ENCODE peak calls at places on chromosomes 2 and 18, in eight cellular contexts. One of them, this sample, is unnamed.

GRCh38 chr2:203718087-203718486 is 11.6 kb downstream of the CD28 start:
- DNase-seq in esophagus squamous epithelium: no peak
- DNase-seq in kidney: no peak
- DNase-seq in AG04450: no peak
- DNase-seq in WERI-Rb-1: no peak
- DNase-seq in GM12878: peak; percentile 36
- DNase-seq in adrenal gland: no peak
- DNase-seq in H1: no peak
- DNase-seq in this sample: no peak

GRCh38 chr2:1162768-1163584 is 212.3 kb downstream of the SNTG2 start:
- DNase-seq in GM12878: no peak
- DNase-seq in AG04450: no peak
- DNase-seq in esophagus squamous epithelium: no peak
- DNase-seq in H1: no peak
- DNase-seq in adrenal gland: no peak
- DNase-seq in kidney: no peak
- DNase-seq in WERI-Rb-1: no peak
- DNase-seq in this sample: no peak

GRCh38 chr2:49686291-49686690 is 532.0 kb upstream of the FSHR start:
- DNase-seq in adrenal gland: no peak
- DNase-seq in esophagus squamous epithelium: no peak
- DNase-seq in WERI-Rb-1: no peak
- DNase-seq in GM12878: no peak
- DNase-seq in H1: no peak
- DNase-seq in kidney: no peak
- DNase-seq in AG04450: no peak
- DNase-seq in this sample: no peak

GRCh38 chr2:238380785-238381184 is 45.9 kb upstream of the ASB1 start:
- DNase-seq in GM12878: no peak
- DNase-seq in AG04450: peak; percentile 13
- DNase-seq in WERI-Rb-1: no peak
- DNase-seq in esophagus squamous epithelium: no peak
- DNase-seq in H1: no peak
- DNase-seq in kidney: no peak
- DNase-seq in adrenal gland: no peak
- DNase-seq in this sample: no peak

GRCh38 chr2:41879367-41879871 is 168.4 kb upstream of the PKDCC start:
- DNase-seq in esophagus squamous epithelium: no peak
- DNase-seq in AG04450: no peak
- DNase-seq in GM12878: no peak
- DNase-seq in H1: no peak
- DNase-seq in WERI-Rb-1: no peak
- DNase-seq in kidney: no peak
- DNase-seq in adrenal gland: no peak
- DNase-seq in this sample: no peak

GRCh38 chr2:54513364-54513715 is 57.2 kb downstream of the SPTBN1 start:
- DNase-seq in WERI-Rb-1: no peak
- DNase-seq in kidney: no peak
- DNase-seq in GM12878: no peak
- DNase-seq in AG04450: no peak
- DNase-seq in esophagus squamous epithelium: no peak
- DNase-seq in H1: no peak
- DNase-seq in adrenal gland: no peak
- DNase-seq in this sample: no peak

GRCh38 chr2:119691651-119692245 is 12.7 kb downstream of the TMEM177 start:
- DNase-seq in GM12878: no peak
- DNase-seq in esophagus squamous epithelium: no peak
- DNase-seq in WERI-Rb-1: peak; percentile 51
- DNase-seq in H1: no peak
- DNase-seq in AG04450: no peak
- DNase-seq in kidney: no peak
- DNase-seq in adrenal gland: no peak
- DNase-seq in this sample: no peak

GRCh38 chr2:238225911-238226697 is 13.7 kb downstream of the HES6 start:
- DNase-seq in adrenal gland: no peak
- DNase-seq in GM12878: no peak
- DNase-seq in WERI-Rb-1: no peak
- DNase-seq in esophagus squamous epithelium: no peak
- DNase-seq in kidney: peak; percentile 68
- DNase-seq in AG04450: no peak
- DNase-seq in H1: no peak
- DNase-seq in this sample: peak; percentile 52

GRCh38 chr2:29376541-29376940 is 261.3 kb downstream of the CLIP4 start:
- DNase-seq in adrenal gland: no peak
- DNase-seq in AG04450: no peak
- DNase-seq in kidney: no peak
- DNase-seq in esophagus squamous epithelium: no peak
- DNase-seq in GM12878: no peak
- DNase-seq in H1: no peak
- DNase-seq in WERI-Rb-1: no peak
- DNase-seq in this sample: no peak

GRCh38 chr2:54416166-54416798 is 39.8 kb upstream of the SPTBN1 start:
- DNase-seq in H1: no peak
- DNase-seq in kidney: peak; percentile 53
- DNase-seq in WERI-Rb-1: no peak
- DNase-seq in GM12878: no peak
- DNase-seq in adrenal gland: no peak
- DNase-seq in AG04450: no peak
- DNase-seq in esophagus squamous epithelium: no peak
- DNase-seq in this sample: no peak

GRCh38 chr2:73295751-73296400 is 2.5 kb upstream of the EGR4 start:
- DNase-seq in AG04450: no peak
- DNase-seq in kidney: no peak
- DNase-seq in GM12878: no peak
- DNase-seq in adrenal gland: no peak
- DNase-seq in H1: no peak
- DNase-seq in esophagus squamous epithelium: no peak
- DNase-seq in WERI-Rb-1: no peak
- DNase-seq in this sample: no peak

GRCh38 chr18:3679254-3679653 is 229.3 kb downstream of the TGIF1 start:
- DNase-seq in adrenal gland: no peak
- DNase-seq in esophagus squamous epithelium: no peak
- DNase-seq in kidney: no peak
- DNase-seq in H1: no peak
- DNase-seq in GM12878: no peak
- DNase-seq in AG04450: no peak
- DNase-seq in WERI-Rb-1: no peak
- DNase-seq in this sample: no peak

GRCh38 chr2:239240480-239240881 is 160.3 kb downstream of the HDAC4 start:
- DNase-seq in kidney: no peak
- DNase-seq in H1: no peak
- DNase-seq in esophagus squamous epithelium: no peak
- DNase-seq in GM12878: no peak
- DNase-seq in AG04450: no peak
- DNase-seq in WERI-Rb-1: peak; percentile 30
- DNase-seq in adrenal gland: peak; percentile 95
- DNase-seq in this sample: peak; percentile 48

GRCh38 chr2:173749315-173749714 is 215.9 kb downstream of the SP3 start:
- DNase-seq in GM12878: no peak
- DNase-seq in H1: no peak
- DNase-seq in adrenal gland: no peak
- DNase-seq in esophagus squamous epithelium: no peak
- DNase-seq in AG04450: no peak
- DNase-seq in kidney: no peak
- DNase-seq in WERI-Rb-1: no peak
- DNase-seq in this sample: no peak

GRCh38 chr18:35458677-35459441 is 38.9 kb downstream of the INO80C start:
- DNase-seq in esophagus squamous epithelium: no peak
- DNase-seq in kidney: peak; percentile 87
- DNase-seq in GM12878: peak; percentile 20
- DNase-seq in adrenal gland: peak; percentile 90
- DNase-seq in WERI-Rb-1: no peak
- DNase-seq in H1: peak; percentile 25
- DNase-seq in AG04450: peak; percentile 8
- DNase-seq in this sample: peak; percentile 25

GRCh38 chr2:108323619-108324018 is 34.9 kb downstream of the SULT1C2 start:
- DNase-seq in esophagus squamous epithelium: no peak
- DNase-seq in H1: no peak
- DNase-seq in WERI-Rb-1: no peak
- DNase-seq in adrenal gland: no peak
- DNase-seq in kidney: no peak
- DNase-seq in AG04450: no peak
- DNase-seq in GM12878: no peak
- DNase-seq in this sample: no peak

GRCh38 chr18:26458526-26459232 is 89.7 kb downstream of the KCTD1 start:
- DNase-seq in AG04450: no peak
- DNase-seq in GM12878: peak; percentile 70
- DNase-seq in kidney: no peak
- DNase-seq in WERI-Rb-1: no peak
- DNase-seq in adrenal gland: no peak
- DNase-seq in H1: no peak
- DNase-seq in esophagus squamous epithelium: no peak
- DNase-seq in this sample: no peak

GRCh38 chr2:20723543-20723942 is 56.6 kb downstream of the GDF7 start:
- DNase-seq in adrenal gland: no peak
- DNase-seq in AG04450: no peak
- DNase-seq in GM12878: no peak
- DNase-seq in WERI-Rb-1: no peak
- DNase-seq in kidney: no peak
- DNase-seq in esophagus squamous epithelium: no peak
- DNase-seq in H1: no peak
- DNase-seq in this sample: no peak
- H3K27ac ChIP-seq in adrenal gland: no peak overlapping the region
- H3K27ac ChIP-seq in AG04450: no peak overlapping the region
- H3K27ac ChIP-seq in GM12878: no peak overlapping the region
- H3K27ac ChIP-seq in WERI-Rb-1: no peak overlapping the region
- H3K27ac ChIP-seq in kidney: no peak overlapping the region
- H3K27ac ChIP-seq in esophagus squamous epithelium: no peak overlapping the region
- H3K27ac ChIP-seq in H1: no peak overlapping the region
- H3K27ac ChIP-seq in this sample: no peak overlapping the region

DNA sequence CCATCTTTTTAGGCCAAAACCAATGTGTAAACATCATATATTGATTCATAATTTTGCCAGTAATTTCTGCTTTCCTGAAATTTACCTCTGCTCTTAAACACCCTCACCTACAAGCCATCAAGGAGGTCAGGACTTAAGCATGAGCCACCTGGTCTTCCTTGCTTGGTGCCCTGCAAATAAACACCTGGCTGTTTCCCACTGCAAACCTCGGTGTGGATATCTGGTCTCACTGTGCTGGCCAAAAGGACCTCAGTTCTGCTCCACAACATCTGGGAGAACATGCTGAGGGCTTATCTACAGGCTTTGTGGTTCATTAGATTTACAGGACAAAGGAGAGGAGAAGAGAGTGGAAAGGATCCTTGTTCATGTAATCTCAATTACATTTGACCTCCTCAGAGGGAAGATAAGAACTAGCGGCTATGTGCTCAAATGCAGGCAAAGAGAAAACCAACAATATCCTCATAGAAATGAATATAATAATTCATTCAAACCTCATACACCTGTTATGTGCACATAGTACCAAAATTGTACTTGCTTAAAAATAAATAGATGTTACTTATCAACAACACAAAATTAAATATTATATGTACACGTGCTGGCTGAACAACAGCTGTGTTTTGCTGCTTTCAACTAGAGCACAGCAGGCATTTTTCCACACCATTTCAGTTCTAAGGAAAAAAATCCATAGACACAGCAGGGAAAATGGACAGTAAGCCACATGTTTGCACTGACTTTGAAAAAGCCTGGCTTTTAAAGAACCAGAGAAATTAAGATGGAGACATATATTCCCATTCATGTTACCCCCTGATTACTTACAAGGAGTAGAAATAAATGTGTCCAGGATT is 465.1 kb downstream of the LPIN1 start:
- DNase-seq in adrenal gland: no peak
- DNase-seq in AG04450: no peak
- DNase-seq in kidney: no peak
- DNase-seq in GM12878: no peak
- DNase-seq in H1: no peak
- DNase-seq in WERI-Rb-1: no peak
- DNase-seq in esophagus squamous epithelium: no peak
- DNase-seq in this sample: peak; percentile 38
- H3K27ac ChIP-seq in adrenal gland: no peak overlapping the region
- H3K27ac ChIP-seq in AG04450: no peak overlapping the region
- H3K27ac ChIP-seq in kidney: no peak overlapping the region
- H3K27ac ChIP-seq in GM12878: no peak overlapping the region
- H3K27ac ChIP-seq in H1: no peak overlapping the region
- H3K27ac ChIP-seq in WERI-Rb-1: no peak overlapping the region
- H3K27ac ChIP-seq in esophagus squamous epithelium: no peak overlapping the region
- H3K27ac ChIP-seq in this sample: no peak overlapping the region

DNA sequence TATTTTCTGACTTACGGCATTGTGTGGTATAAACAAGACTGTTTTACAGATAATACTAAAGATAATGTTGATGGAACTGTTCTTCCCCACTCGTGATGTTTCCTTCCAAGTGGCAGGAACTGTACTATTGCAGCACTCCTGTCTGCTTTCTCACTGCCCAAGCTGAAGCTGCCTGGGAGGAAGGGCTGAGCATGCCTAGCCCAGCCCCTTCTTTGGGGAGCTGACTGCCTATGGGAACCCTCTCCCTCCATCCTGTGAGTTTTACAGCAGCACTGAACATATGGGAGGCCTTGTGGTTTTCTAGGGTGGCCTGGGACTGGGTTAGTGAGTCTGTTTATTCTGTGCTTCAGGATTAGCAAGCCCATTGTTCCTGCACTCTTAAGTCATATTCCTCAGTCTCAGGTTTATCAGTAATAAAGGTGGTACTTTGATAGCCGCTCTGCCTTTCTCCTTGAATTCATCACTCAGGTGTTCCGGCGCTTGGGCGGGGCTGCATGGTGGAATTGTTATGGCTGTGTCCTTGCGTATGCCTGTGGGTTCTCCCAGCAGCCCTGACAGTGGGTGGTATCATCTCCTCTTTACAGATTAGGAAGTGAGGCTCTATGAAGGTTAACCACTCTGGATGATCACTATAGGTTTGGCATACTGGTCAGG is 379.7 kb downstream of the PTPRM start:
- DNase-seq in kidney: peak; percentile 68
- DNase-seq in adrenal gland: peak; percentile 80
- DNase-seq in WERI-Rb-1: no peak
- DNase-seq in H1: no peak
- DNase-seq in GM12878: no peak
- DNase-seq in AG04450: peak; percentile 76
- DNase-seq in esophagus squamous epithelium: no peak
- DNase-seq in this sample: peak; percentile 15
- H3K27ac ChIP-seq in kidney: no peak overlapping the region
- H3K27ac ChIP-seq in adrenal gland: peak overlapping the region; percentile 69
- H3K27ac ChIP-seq in WERI-Rb-1: no peak overlapping the region
- H3K27ac ChIP-seq in H1: no peak overlapping the region
- H3K27ac ChIP-seq in GM12878: no peak overlapping the region
- H3K27ac ChIP-seq in AG04450: peak overlapping the region; percentile 62
- H3K27ac ChIP-seq in esophagus squamous epithelium: peak overlapping the region; percentile 24
- H3K27ac ChIP-seq in this sample: no peak overlapping the region

DNA sequence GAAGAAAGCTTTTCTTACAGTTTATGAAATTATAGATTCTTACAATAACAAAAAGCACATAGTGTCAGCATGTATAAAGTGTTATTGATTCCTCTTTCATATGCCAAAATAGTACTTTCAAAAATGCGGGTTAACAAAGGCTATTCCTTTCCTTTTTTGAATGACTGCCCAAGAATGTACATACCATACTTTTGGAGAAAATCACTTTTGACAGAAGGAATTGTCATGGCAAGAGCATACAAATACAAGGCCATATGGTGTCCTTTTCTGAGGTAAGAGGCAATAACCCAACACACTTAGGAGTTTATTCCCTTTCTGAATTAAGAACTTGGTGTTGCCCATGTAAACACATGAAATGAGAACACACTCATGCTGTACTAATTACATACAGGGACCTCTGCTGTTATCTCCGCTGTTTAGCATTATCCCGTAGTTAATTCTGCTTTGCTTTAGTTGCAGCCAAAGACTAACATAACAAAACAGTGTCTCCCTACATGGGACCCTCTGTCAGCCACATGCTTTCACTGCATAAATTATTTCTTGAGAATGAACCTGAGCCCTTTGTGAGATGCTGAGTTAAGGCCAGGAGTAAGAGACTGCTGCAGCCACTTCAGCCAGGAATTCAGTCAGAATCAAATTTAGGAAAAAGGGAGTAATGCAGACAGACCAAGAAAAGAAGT is 67.0 kb downstream of the CDH2 start:
- DNase-seq in AG04450: no peak
- DNase-seq in kidney: no peak
- DNase-seq in adrenal gland: no peak
- DNase-seq in WERI-Rb-1: no peak
- DNase-seq in H1: no peak
- DNase-seq in GM12878: no peak
- DNase-seq in esophagus squamous epithelium: no peak
- DNase-seq in this sample: no peak
- H3K27ac ChIP-seq in AG04450: no peak overlapping the region
- H3K27ac ChIP-seq in kidney: no peak overlapping the region
- H3K27ac ChIP-seq in adrenal gland: no peak overlapping the region
- H3K27ac ChIP-seq in WERI-Rb-1: no peak overlapping the region
- H3K27ac ChIP-seq in H1: no peak overlapping the region
- H3K27ac ChIP-seq in GM12878: no peak overlapping the region
- H3K27ac ChIP-seq in esophagus squamous epithelium: no peak overlapping the region
- H3K27ac ChIP-seq in this sample: no peak overlapping the region